ENCODE peak calls at places on chromosomes 11 and 22, in five cellular contexts. D, G, S, O and R are unnamed samples.

GRCh38 chr11:68380786-68381622 is 68.6 kb downstream of the LRP5 start:
- DNase-seq in D (no peak), O (no peak), S (no peak), G (no peak), R (no peak)

GRCh38 chr11:112723676-112724075 is 237.5 kb upstream of the NCAM1 start:
- DNase-seq in D (no peak), G (no peak), O (no peak), S (no peak), R (no peak)

GRCh38 chr11:86802601-86803051 is 2.3 kb downstream of the PRSS23 start:
- DNase-seq in O (no peak), S (no peak), D (no peak), G (peak; percentile 37), R (no peak)

GRCh38 chr11:62337682-62338181 is 484 bp downstream of the ASRGL1 start:
- DNase-seq in D (no peak), O (no peak), G (peak; percentile 19), S (no peak), R (peak; percentile 58)

GRCh38 chr11:129414144-129414876 is 38.7 kb downstream of the BARX2 start:
- DNase-seq in S (no peak), O (no peak), D (no peak), G (no peak), R (no peak)

GRCh38 chr11:78030429-78031325 is 7.6 kb upstream of the KCTD14 start:
- DNase-seq in G (peak; percentile 73), D (no peak), S (no peak), O (no peak), R (peak; percentile 69)

GRCh38 chr22:17064498-17065100 is 20.2 kb upstream of the IL17RA start:
- DNase-seq in S (no peak), O (no peak), G (no peak), D (no peak), R (no peak)

GRCh38 chr11:1218256-1218787 is 4.5 kb upstream of the MUC5B start:
- DNase-seq in O (no peak), D (no peak), S (no peak), G (no peak), R (peak; percentile 68)

GRCh38 chr11:125071408-125071807 is 8.3 kb downstream of the SLC37A2 start:
- DNase-seq in O (no peak), G (peak; percentile 10), D (no peak), S (no peak), R (no peak)

GRCh38 chr11:85705805-85706204 is 19.8 kb upstream of the CCDC89 start:
- DNase-seq in S (no peak), G (no peak), O (no peak), D (no peak), R (no peak)

GRCh38 chr11:108927791-108928545 is 263.1 kb downstream of the DDX10 start:
- DNase-seq in D (no peak), G (no peak), O (no peak), S (no peak), R (no peak)

GRCh38 chr11:117220999-117221774 is 10.7 kb downstream of the PCSK7 start:
- DNase-seq in D (no peak), G (no peak), S (no peak), O (no peak), R (peak; percentile 67)

GRCh38 chr11:28243057-28243456 is 134.9 kb downstream of the METTL15 start:
- DNase-seq in G (no peak), O (no peak), S (no peak), D (no peak), R (no peak)

GRCh38 chr22:22372063-22372462 is 127.5 kb downstream of the VPREB1 start:
- DNase-seq in D (no peak), S (no peak), O (no peak), G (no peak), R (no peak)